ENCODE peak calls at places on chromosomes 4 and X, in five cellular contexts. F, L, S, U and W are unnamed samples.

GRCh38 chr4:121154103-121154515 is 10.0 kb downstream of the TNIP3 start:
- DNase-seq in F (no peak), L (no peak), S (no peak), U (no peak), W (no peak)

GRCh38 chr4:176357359-176358082 is 37.8 kb downstream of the SPCS3 start:
- DNase-seq in F (no peak), L (no peak), S (no peak), U (no peak), W (no peak)

GRCh38 chr4:150789864-150790263 is 207.9 kb downstream of the MAB21L2 start:
- DNase-seq in F (no peak), L (peak; percentile 14), S (no peak), U (no peak), W (no peak)

GRCh38 chr4:10461091-10461849 is 4.0 kb upstream of the ZNF518B start:
- DNase-seq in F (peak; percentile 83), L (peak; percentile 74), S (peak; percentile 49), U (peak; percentile 82), W (peak; percentile 54)

GRCh38 chrX:134870419-134870818 is 120.4 kb upstream of the SMIM10 start:
- DNase-seq in F (no peak), L (no peak), S (no peak), U (no peak), W (no peak)

GRCh38 chr4:143626134-143626859 is 74.2 kb downstream of the FREM3 start:
- DNase-seq in F (peak; percentile 39), L (peak; percentile 73), S (no peak), U (no peak), W (peak; percentile 68)

GRCh38 chr4:186840222-186840701 is 116.6 kb upstream of the FAT1 start:
- DNase-seq in F (no peak), L (peak; percentile 78), S (no peak), U (no peak), W (peak; percentile 25)

GRCh38 chr4:153759407-153760226 is at the start of gene RNF175:
- DNase-seq in F (peak; percentile 55), L (no peak), S (peak; percentile 14), U (no peak), W (no peak)

GRCh38 chr4:168907119-168907698 is 102.8 kb downstream of the CBR4 start:
- DNase-seq in F (no peak), L (no peak), S (no peak), U (no peak), W (no peak)

GRCh38 chrX:79366888-79367749 is at the start of gene ITM2A:
- DNase-seq in F (peak; percentile 46), L (peak; percentile 13), S (no peak), U (no peak), W (peak; percentile 32)

GRCh38 chr4:169417629-169418282 is 147.0 kb upstream of the SH3RF1 start:
- DNase-seq in F (no peak), L (no peak), S (no peak), U (no peak), W (no peak)

GRCh38 chrX:53631156-53631555 is 55.4 kb downstream of the HUWE1 start:
- DNase-seq in F (no peak), L (peak; percentile 34), S (peak; percentile 25), U (peak; percentile 6), W (no peak)

GRCh38 chrX:139881130-139881529 is 51.7 kb downstream of the ATP11C start:
- DNase-seq in F (no peak), L (peak; percentile 58), S (peak; percentile 77), U (no peak), W (no peak)

GRCh38 chr4:11073621-11074051 is 355.1 kb downstream of the HS3ST1 start:
- DNase-seq in F (no peak), L (peak; percentile 45), S (peak; percentile 0), U (no peak), W (peak; percentile 62)

GRCh38 chr4:71680706-71681105 is 103.2 kb downstream of the GC start:
- DNase-seq in F (no peak), L (no peak), S (peak; percentile 12), U (peak; percentile 12), W (no peak)

GRCh38 chr4:120399846-120400245 is 333.2 kb upstream of the MAD2L1 start:
- DNase-seq in F (no peak), L (no peak), S (no peak), U (no peak), W (no peak)

GRCh38 chrX:53883196-53883595 is 161.1 kb downstream of the PHF8 start:
- DNase-seq in F (no peak), L (no peak), S (no peak), U (no peak), W (no peak)

GRCh38 chrX:28391528-28391927 is 195.7 kb upstream of the IL1RAPL1 start:
- DNase-seq in F (no peak), L (peak; percentile 8), S (no peak), U (no peak), W (no peak)

GRCh38 chr4:8694651-8695151 is 102.1 kb downstream of the CPZ start:
- DNase-seq in F (peak; percentile 36), L (no peak), S (no peak), U (no peak), W (no peak)

GRCh38 chrX:153763989-153764755 is at the start of gene PLXNB3:
- DNase-seq in F (peak; percentile 75), L (peak; percentile 61), S (peak; percentile 79), U (peak; percentile 85), W (peak; percentile 71)

GRCh38 chrX:115356369-115356768 is 66.9 kb downstream of the LUZP4 start:
- DNase-seq in F (no peak), L (no peak), S (no peak), U (no peak), W (no peak)

GRCh38 chrX:2708601-2709200 is 17.6 kb downstream of the CD99 start:
- DNase-seq in F (no peak), L (no peak), S (no peak), U (no peak), W (no peak)

GRCh38 chr4:102322736-102323135 is 22.5 kb downstream of the SLC39A8 start:
- DNase-seq in F (no peak), L (no peak), S (no peak), U (no peak), W (no peak)

GRCh38 chr4:164343472-164343976 is 410.4 kb upstream of the SMIM31 start:
- DNase-seq in F (no peak), L (no peak), S (no peak), U (no peak), W (no peak)

GRCh38 chr4:25903905-25904747 is 9.9 kb upstream of the SMIM20 start:
- DNase-seq in F (no peak), L (no peak), S (no peak), U (no peak), W (no peak)

GRCh38 chrX:107827852-107828251 is 2.2 kb downstream of the MID2 start:
- DNase-seq in F (no peak), L (no peak), S (no peak), U (no peak), W (no peak)

GRCh38 chr4:26083987-26084386 is 170.0 kb downstream of the SMIM20 start:
- DNase-seq in F (no peak), L (peak; percentile 92), S (peak; percentile 90), U (peak; percentile 38), W (no peak)

GRCh38 chr4:107760281-107760947 is 40.4 kb upstream of the PAPSS1 start:
- DNase-seq in F (no peak), L (peak; percentile 36), S (peak; percentile 13), U (no peak), W (no peak)